ENCODE peak calls at places on chromosomes 11 and 22, in nine cellular contexts. Q, B, T, R, J, A, C, S and K are unnamed samples.

GRCh38 chr11:3130269-3131071 is 34.6 kb downstream of the OSBPL5 start:
- DNase-seq in Q (no peak), B (no peak), T (no peak), R (no peak), J (no peak), A (peak), C (no peak), S (no peak), K (no peak)

GRCh38 chr11:1748467-1749019 is 1.9 kb downstream of the IFITM10 start:
- DNase-seq in Q (no peak), B (no peak), T (no peak), R (no peak), J (no peak), A (no peak), C (no peak), S (no peak), K (no peak)

GRCh38 chr11:27898166-27898565 is 197.9 kb upstream of the BDNF start:
- DNase-seq in Q (no peak), B (no peak), T (no peak), R (no peak), J (no peak), A (no peak), C (no peak), S (no peak), K (no peak)

GRCh38 chr11:34215806-34216453 is 110.5 kb downstream of the NAT10 start:
- DNase-seq in Q (no peak), B (peak), T (no peak), R (no peak), J (no peak), A (no peak), C (no peak), S (no peak), K (no peak)

GRCh38 chr11:2794947-2795346 is 90.6 kb downstream of the CDKN1C start:
- DNase-seq in Q (no peak), B (no peak), T (no peak), R (no peak), J (no peak), A (no peak), C (peak), S (no peak), K (peak)

GRCh38 chr22:38230108-38230825 is 28.5 kb downstream of the MAFF start:
- DNase-seq in Q (no peak), B (no peak), T (no peak), R (no peak), J (no peak), A (peak), C (peak), S (no peak), K (no peak)

GRCh38 chr22:19289475-19290161 is 1.9 kb downstream of the CLTCL1 start:
- DNase-seq in Q (no peak), B (peak), T (no peak), R (no peak), J (peak), A (no peak), C (no peak), S (no peak), K (no peak)

GRCh38 chr11:13923182-13923581 is 39.3 kb upstream of the SPON1 start:
- DNase-seq in Q (no peak), B (no peak), T (no peak), R (no peak), J (no peak), A (no peak), C (no peak), S (no peak), K (no peak)

GRCh38 chr11:134124660-134125451 is 56.0 kb downstream of the JAM3 start:
- DNase-seq in Q (no peak), B (peak), T (peak), R (no peak), J (peak), A (no peak), C (no peak), S (peak), K (peak)

GRCh38 chr11:7617032-7617431 is 56.3 kb downstream of the CYB5R2 start:
- DNase-seq in Q (no peak), B (no peak), T (no peak), R (no peak), J (no peak), A (no peak), C (no peak), S (no peak), K (no peak)

GRCh38 chr11:114059278-114059983 is at the start of gene ZBTB16:
- DNase-seq in Q (peak), B (no peak), T (peak), R (no peak), J (peak), A (peak), C (peak), S (peak), K (peak)

GRCh38 chr22:24768537-24769374 is 5.8 kb downstream of the PIWIL3 start:
- DNase-seq in Q (peak), B (peak), T (peak), R (peak), J (peak), A (peak), C (peak), S (peak), K (peak)

GRCh38 chr11:14972581-14973490 is 685 bp upstream of the CALCA start:
- DNase-seq in Q (no peak), B (no peak), T (no peak), R (no peak), J (no peak), A (no peak), C (no peak), S (no peak), K (no peak)

GRCh38 chr11:47552581-47553416 is at the start of gene CELF1:
- DNase-seq in Q (peak), B (peak), T (peak), R (peak), J (peak), A (peak), C (peak), S (peak), K (peak)

GRCh38 chr22:42207918-42208317 is 62.5 kb downstream of the TCF20 start:
- DNase-seq in Q (no peak), B (no peak), T (no peak), R (no peak), J (no peak), A (no peak), C (no peak), S (no peak), K (no peak)

GRCh38 chr11:17098038-17098437 is 20.6 kb upstream of the RPS13 start:
- DNase-seq in Q (no peak), B (no peak), T (no peak), R (no peak), J (no peak), A (no peak), C (no peak), S (no peak), K (no peak)

GRCh38 chr11:14132312-14132711 is 169.8 kb downstream of the SPON1 start:
- DNase-seq in Q (no peak), B (peak), T (no peak), R (no peak), J (no peak), A (no peak), C (peak), S (no peak), K (no peak)

GRCh38 chr11:12288212-12288933 is 89.0 kb upstream of the PARVA start:
- DNase-seq in Q (peak), B (peak), T (peak), R (peak), J (peak), A (peak), C (peak), S (peak), K (peak)

GRCh38 chr11:12286606-12287005 is 90.8 kb upstream of the PARVA start:
- DNase-seq in Q (peak), B (no peak), T (no peak), R (no peak), J (no peak), A (peak), C (no peak), S (no peak), K (no peak)

GRCh38 chr11:12288934-12289666 is 88.3 kb upstream of the PARVA start:
- DNase-seq in Q (no peak), B (no peak), T (no peak), R (no peak), J (no peak), A (peak), C (no peak), S (no peak), K (no peak)

GRCh38 chr11:12287009-12287373 is 90.4 kb upstream of the PARVA start:
- DNase-seq in Q (peak), B (peak), T (peak), R (peak), J (peak), A (peak), C (peak), S (no peak), K (no peak)

GRCh38 chr11:12287374-12288211 is 89.8 kb upstream of the PARVA start:
- DNase-seq in Q (peak), B (peak), T (peak), R (peak), J (peak), A (peak), C (peak), S (peak), K (peak)
- TF ChIP-seq CTCF in Q (peak), B (peak), T (peak), R (peak), J (peak), A (no peak), C (peak), S (peak), K (peak)

GRCh38 chr11:70271635-70271953 is 1.1 kb downstream of the PPFIA1 start:
- DNase-seq in Q (no peak), B (no peak), T (no peak), R (no peak), J (no peak), A (no peak), C (no peak), S (no peak), K (no peak)

GRCh38 chr11:70270877-70271634 is 566 bp downstream of the PPFIA1 start:
- DNase-seq in Q (no peak), B (peak), T (peak), R (no peak), J (peak), A (no peak), C (peak), S (peak), K (peak)

GRCh38 chr11:70272009-70272408 is 1.5 kb downstream of the PPFIA1 start:
- DNase-seq in Q (no peak), B (no peak), T (no peak), R (no peak), J (no peak), A (no peak), C (no peak), S (no peak), K (no peak)

GRCh38 chr11:70268526-70268925 is 2.0 kb upstream of the PPFIA1 start:
- DNase-seq in Q (no peak), B (no peak), T (no peak), R (no peak), J (no peak), A (no peak), C (no peak), S (no peak), K (no peak)

DNA sequence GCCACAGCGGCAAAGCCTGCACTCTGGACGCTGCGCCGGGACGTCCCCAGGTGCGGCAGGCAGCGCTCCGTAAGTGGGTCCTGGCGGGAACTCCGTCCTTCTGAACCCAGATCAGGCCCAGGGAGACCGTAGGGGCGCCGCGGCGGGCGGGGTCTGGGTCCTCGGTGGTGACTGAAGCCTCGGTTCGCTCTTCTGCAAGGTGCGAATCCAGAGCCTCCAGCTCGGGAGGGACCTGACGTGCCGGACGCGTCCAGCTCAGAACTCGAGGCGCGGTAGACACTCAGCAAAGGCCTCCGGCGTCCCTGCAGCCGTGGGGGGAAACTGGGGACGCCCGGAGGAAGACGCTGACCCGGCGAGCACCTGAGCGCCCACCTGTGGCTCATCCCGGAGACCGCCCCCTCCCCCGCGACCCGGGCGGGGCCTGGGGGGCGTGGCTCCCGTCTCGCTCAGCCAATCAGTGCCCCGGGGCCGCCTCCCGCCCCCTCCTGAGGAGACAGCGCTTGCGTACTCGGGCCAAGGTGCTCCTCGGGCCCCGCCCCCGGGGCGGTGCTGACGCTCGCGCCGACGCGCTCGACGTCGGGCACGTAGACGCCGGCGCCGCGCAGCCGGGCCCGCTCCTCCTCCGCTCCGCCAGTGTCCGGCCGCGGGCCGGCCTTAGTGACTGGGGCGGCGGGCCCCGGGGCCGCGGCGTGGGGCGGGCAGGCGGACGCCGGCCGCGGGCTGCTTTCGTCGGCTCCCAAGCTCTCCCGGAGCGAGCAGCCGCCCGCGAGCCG is at the start of gene PPFIA1:
- DNase-seq in Q (peak), B (peak), T (peak), R (peak), J (peak), A (peak), C (peak), S (peak), K (peak)
- TF ChIP-seq CTCF in Q (peak), B (no peak), T (no peak), R (no peak), J (no peak), A (no peak), C (no peak), S (no peak), K (no peak)

GRCh38 chr22:23534201-23534850 is 45.8 kb downstream of the IGLL1 start:
- DNase-seq in Q (no peak), B (no peak), T (no peak), R (no peak), J (no peak), A (no peak), C (no peak), S (no peak), K (no peak)

GRCh38 chr22:23531966-23532735 is 47.9 kb downstream of the IGLL1 start:
- DNase-seq in Q (no peak), B (no peak), T (no peak), R (no peak), J (no peak), A (no peak), C (no peak), S (no peak), K (no peak)

GRCh38 chr22:23532756-23533155 is 47.3 kb downstream of the IGLL1 start:
- DNase-seq in Q (no peak), B (no peak), T (no peak), R (no peak), J (no peak), A (no peak), C (no peak), S (no peak), K (no peak)

GRCh38 chr22:23533771-23534191 is 46.3 kb downstream of the IGLL1 start:
- DNase-seq in Q (no peak), B (no peak), T (no peak), R (no peak), J (no peak), A (no peak), C (no peak), S (no peak), K (no peak)

DNA sequence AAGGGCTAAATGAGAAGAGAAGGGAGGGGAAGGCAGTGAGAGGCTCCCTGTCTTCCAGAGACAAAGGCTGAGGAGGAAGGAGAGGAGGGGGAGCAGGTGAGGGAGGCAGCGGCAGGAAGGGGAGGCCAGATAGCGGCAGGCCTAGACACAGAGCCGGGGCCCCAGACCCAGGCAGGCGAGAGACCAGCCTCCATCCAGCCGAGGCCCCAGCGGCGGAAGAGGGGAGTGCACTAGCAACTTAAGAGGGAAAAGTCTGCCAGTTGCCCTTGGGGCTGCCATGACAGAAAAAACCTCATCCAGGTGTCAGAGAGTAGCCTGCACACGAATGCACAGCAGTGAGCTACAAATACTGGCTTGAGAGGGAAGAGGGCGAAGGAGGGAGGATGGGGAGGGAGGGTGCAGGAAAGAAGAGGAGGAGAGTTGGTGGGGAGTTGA is 46.7 kb downstream of the IGLL1 start:
- DNase-seq in Q (no peak), B (peak), T (no peak), R (no peak), J (no peak), A (no peak), C (no peak), S (peak), K (peak)
- TF ChIP-seq CTCF in Q (peak), B (peak), T (peak), R (peak), J (peak), A (no peak), C (no peak), S (peak), K (peak)

GRCh38 chr22:17131686-17132085 is 10.5 kb upstream of the TMEM121B start:
- DNase-seq in Q (no peak), B (no peak), T (no peak), R (no peak), J (no peak), A (no peak), C (no peak), S (no peak), K (no peak)
- TF ChIP-seq CTCF in Q (no peak), B (no peak), T (no peak), R (no peak), J (no peak), A (no peak), C (no peak), S (no peak), K (no peak)

DNA sequence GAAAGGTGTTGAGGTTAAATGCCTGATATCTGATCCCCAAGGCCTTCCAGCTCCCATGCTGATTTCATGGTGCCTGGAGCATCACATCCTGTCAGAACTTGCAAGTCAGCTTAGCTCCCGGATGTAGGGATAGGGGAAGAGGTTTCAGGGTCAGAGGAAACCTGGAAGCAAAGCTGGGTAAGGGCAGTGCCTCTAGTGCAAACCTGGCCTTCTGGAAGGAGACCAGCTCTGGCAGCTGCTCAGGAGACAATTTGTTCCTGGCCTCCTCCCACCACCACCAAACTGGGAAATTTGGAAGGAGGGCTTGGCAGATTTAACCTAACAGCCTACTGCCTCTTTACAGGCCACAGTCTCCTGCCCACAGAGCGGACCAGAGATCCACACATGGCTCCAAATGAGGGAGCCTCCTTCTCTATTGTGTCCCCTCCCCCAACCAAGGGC is 9.2 kb upstream of the TSKU start:
- DNase-seq in Q (peak), B (no peak), T (peak), R (no peak), J (no peak), A (peak), C (no peak), S (no peak), K (no peak)
- TF ChIP-seq CTCF in Q (no peak), B (no peak), T (no peak), R (no peak), J (no peak), A (no peak), C (no peak), S (no peak), K (no peak)

GRCh38 chr11:79705648-79706047 is 264.8 kb upstream of the TENM4 start:
- DNase-seq in Q (no peak), B (no peak), T (no peak), R (no peak), J (no peak), A (no peak), C (no peak), S (no peak), K (no peak)

GRCh38 chr11:79708319-79708928 is 267.6 kb upstream of the TENM4 start:
- DNase-seq in Q (no peak), B (peak), T (no peak), R (no peak), J (peak), A (no peak), C (peak), S (peak), K (no peak)
- TF ChIP-seq CTCF in Q (no peak), B (peak), T (peak), R (no peak), J (peak), A (no peak), C (peak), S (peak), K (peak)

GRCh38 chr22:36773935-36774334 is 2.0 kb downstream of the IFT27 start:
- DNase-seq in Q (no peak), B (peak), T (no peak), R (no peak), J (peak), A (no peak), C (no peak), S (no peak), K (no peak)
- TF ChIP-seq CTCF in Q (no peak), B (peak), T (peak), R (peak), J (peak), A (no peak), C (peak), S (peak), K (peak)

GRCh38 chr22:35021166-35021565 is 44.8 kb upstream of the ISX start:
- DNase-seq in Q (no peak), B (no peak), T (no peak), R (no peak), J (no peak), A (no peak), C (peak), S (no peak), K (no peak)

GRCh38 chr22:35022291-35022690 is 43.7 kb upstream of the ISX start:
- DNase-seq in Q (no peak), B (no peak), T (no peak), R (no peak), J (no peak), A (no peak), C (no peak), S (no peak), K (no peak)

GRCh38 chr22:35020517-35020916 is 45.4 kb upstream of the ISX start:
- DNase-seq in Q (no peak), B (no peak), T (no peak), R (no peak), J (no peak), A (no peak), C (no peak), S (no peak), K (no peak)

GRCh38 chr22:35024364-35024692 is 41.6 kb upstream of the ISX start:
- DNase-seq in Q (no peak), B (no peak), T (no peak), R (no peak), J (no peak), A (no peak), C (no peak), S (no peak), K (no peak)

DNA sequence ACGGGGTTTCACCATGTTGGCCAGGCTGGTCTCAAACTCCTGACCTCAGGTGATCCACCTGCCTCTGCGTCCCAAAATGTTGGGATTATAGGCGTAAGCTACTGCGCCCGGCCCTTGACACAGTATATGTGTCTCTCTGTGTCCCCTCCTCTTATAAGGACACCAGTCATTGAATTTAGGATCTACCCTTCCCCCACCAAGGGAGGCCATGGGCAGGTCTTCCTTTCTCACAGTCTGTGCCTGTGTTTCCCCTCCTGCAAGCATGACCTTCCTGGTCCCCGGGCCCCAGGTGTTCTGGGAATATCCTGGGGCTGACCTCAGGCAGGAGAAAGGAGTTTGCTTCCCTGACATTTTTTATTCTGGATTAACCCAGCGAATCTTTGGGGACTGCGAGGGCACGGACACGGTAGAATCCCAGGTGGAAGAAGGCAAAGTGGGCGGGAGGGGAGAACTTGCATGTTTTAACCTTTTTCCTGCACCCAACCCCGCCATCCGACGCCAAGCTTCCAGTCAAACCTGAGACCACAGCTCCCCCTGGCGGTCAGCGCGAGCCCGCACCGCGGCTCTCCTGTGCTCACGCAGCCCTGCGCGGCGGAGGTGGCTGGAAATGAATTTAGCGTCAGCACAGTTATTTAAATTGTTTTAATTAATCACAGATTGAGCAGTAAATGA is 42.1 kb upstream of the ISX start:
- DNase-seq in Q (peak), B (no peak), T (peak), R (no peak), J (peak), A (peak), C (peak), S (peak), K (peak)
- TF ChIP-seq CTCF in Q (peak), B (peak), T (peak), R (peak), J (peak), A (no peak), C (peak), S (peak), K (peak)